ENCODE peak calls at places on chromosomes 1 and 21, in five cellular contexts. Q is T-helper 2 cell, R is lung, H is NCI-H146, K is mesenteric fat pad. F is an unnamed sample.

GRCh38 chr1:235397733-235398132 is 30.5 kb downstream of the TBCE start:
- DNase-seq in R (no peak), H (no peak), Q (no peak), K (no peak), F (no peak)

GRCh38 chr1:203368624-203369451 is 17.9 kb upstream of the FMOD start:
- DNase-seq in R (peak; percentile 54), H (peak; percentile 13), K (no peak), Q (no peak), F (peak; percentile 98)

GRCh38 chr1:107000907-107001306 is 55.6 kb upstream of the PRMT6 start:
- DNase-seq in H (no peak), R (no peak), Q (no peak), K (no peak), F (no peak)

GRCh38 chr1:150562384-150563339 is 13.5 kb downstream of the ADAMTSL4 start:
- DNase-seq in H (no peak), K (no peak), R (no peak), Q (peak; percentile 91), F (no peak)

GRCh38 chr1:154213274-154213673 is 7.1 kb upstream of the CFAP141 start:
- DNase-seq in R (no peak), K (no peak), Q (no peak), H (no peak), F (no peak)

GRCh38 chr1:205620269-205620668 is 11.5 kb downstream of the ELK4 start:
- DNase-seq in R (no peak), H (no peak), Q (no peak), K (no peak), F (no peak)

GRCh38 chr1:214603819-214604252 is 841 bp downstream of the CENPF start:
- DNase-seq in H (peak; percentile 7), R (no peak), Q (peak; percentile 18), K (no peak), F (no peak)

GRCh38 chr1:204493145-204493881 is 1.3 kb downstream of the PIK3C2B start:
- DNase-seq in H (no peak), K (no peak), R (peak; percentile 78), Q (peak; percentile 47), F (no peak)

GRCh38 chr1:203835476-203835875 is 25.9 kb upstream of the SNRPE start:
- DNase-seq in Q (no peak), R (no peak), H (no peak), K (no peak), F (no peak)

GRCh38 chr21:42027085-42027803 is 17.1 kb upstream of the ZBTB21 start:
- DNase-seq in H (no peak), Q (peak; percentile 23), R (no peak), K (no peak), F (no peak)

GRCh38 chr21:29121759-29122158 is 8.7 kb upstream of the MAP3K7CL start:
- DNase-seq in R (no peak), K (no peak), H (no peak), Q (no peak), F (no peak)

GRCh38 chr1:72915581-72915980 is 633.2 kb upstream of the NEGR1 start:
- DNase-seq in K (no peak), R (no peak), H (peak; percentile 3), Q (no peak), F (no peak)

GRCh38 chr1:12161662-12162458 is 4.9 kb upstream of the TNFRSF1B start:
- DNase-seq in R (peak; percentile 90), K (no peak), H (no peak), Q (peak; percentile 96), F (no peak)

F was measured in vagina.